ENCODE peak calls at places on chromosomes 6 and 20, in eight cellular contexts. Y, X, T, U, Z, F, W and K are unnamed samples.

GRCh38 chr6:15344186-15344506 is 98.3 kb downstream of the JARID2 start:
- DNase-seq in Y (no peak), X (no peak), T (no peak), U (no peak), Z (no peak), F (no peak), W (no peak), K (no peak)

GRCh38 chr6:163897669-163898068 is 483.2 kb downstream of the QKI start:
- DNase-seq in Y (no peak), X (no peak), T (no peak), U (no peak), Z (no peak), F (no peak), W (peak), K (no peak)

GRCh38 chr6:99216959-99217358 is 132.5 kb downstream of the FAXC start:
- DNase-seq in Y (no peak), X (no peak), T (no peak), U (no peak), Z (no peak), F (no peak), W (no peak), K (no peak)

GRCh38 chr6:78487401-78487800 is 379.9 kb upstream of the IRAK1BP1 start:
- DNase-seq in Y (no peak), X (no peak), T (no peak), U (no peak), Z (no peak), F (no peak), W (peak), K (no peak)

GRCh38 chr6:26311012-26311384 is 54.0 kb upstream of the BTN3A2 start:
- DNase-seq in Y (no peak), X (no peak), T (no peak), U (no peak), Z (peak), F (peak), W (peak), K (no peak)

GRCh38 chr6:84816196-84816745 is 51.9 kb upstream of the TBX18 start:
- DNase-seq in Y (no peak), X (no peak), T (no peak), U (no peak), Z (no peak), F (no peak), W (no peak), K (no peak)

GRCh38 chr20:43516251-43516824 is 8.8 kb downstream of the L3MBTL1 start:
- DNase-seq in Y (no peak), X (no peak), T (no peak), U (no peak), Z (no peak), F (no peak), W (no peak), K (no peak)

GRCh38 chr6:34246563-34247391 is 2.0 kb downstream of the SMIM29 start:
- DNase-seq in Y (no peak), X (no peak), T (peak), U (no peak), Z (peak), F (peak), W (peak), K (no peak)

GRCh38 chr20:40956926-40957760 is 71.5 kb upstream of the TOP1 start:
- DNase-seq in Y (no peak), X (no peak), T (no peak), U (no peak), Z (no peak), F (no peak), W (no peak), K (no peak)

GRCh38 chr6:100664274-100665040 is 199.7 kb upstream of the SIM1 start:
- DNase-seq in Y (no peak), X (no peak), T (peak), U (no peak), Z (peak), F (peak), W (peak), K (no peak)

GRCh38 chr6:116764961-116765841 is at the start of gene FAM162B:
- DNase-seq in Y (peak), X (peak), T (no peak), U (no peak), Z (no peak), F (peak), W (peak), K (no peak)

GRCh38 chr6:143513410-143513809 is 1.9 kb upstream of the FUCA2 start:
- DNase-seq in Y (no peak), X (no peak), T (peak), U (no peak), Z (peak), F (peak), W (peak), K (no peak)

GRCh38 chr6:46015119-46015968 is at the start of gene CLIC5:
- DNase-seq in Y (peak), X (peak), T (peak), U (no peak), Z (peak), F (peak), W (no peak), K (no peak)

GRCh38 chr6:99613705-99614429 is 7.2 kb downstream of the PRDM13 start:
- DNase-seq in Y (no peak), X (no peak), T (peak), U (no peak), Z (no peak), F (peak), W (peak), K (no peak)

GRCh38 chr6:158764941-158765340 is 54.2 kb downstream of the EZR start:
- DNase-seq in Y (no peak), X (no peak), T (no peak), U (no peak), Z (no peak), F (no peak), W (no peak), K (no peak)

GRCh38 chr20:59469266-59470252 is 134.8 kb upstream of the PHACTR3 start:
- DNase-seq in Y (no peak), X (no peak), T (no peak), U (no peak), Z (peak), F (peak), W (no peak), K (no peak)

GRCh38 chr6:147738516-147739187 is 230.2 kb downstream of the SAMD5 start:
- DNase-seq in Y (no peak), X (no peak), T (no peak), U (no peak), Z (no peak), F (no peak), W (no peak), K (no peak)

GRCh38 chr6:122956376-122956775 is 39.7 kb upstream of the CLVS2 start:
- DNase-seq in Y (no peak), X (no peak), T (no peak), U (no peak), Z (no peak), F (no peak), W (no peak), K (no peak)